ENCODE peak calls at places on chromosome 11, in ten cellular contexts. L is body of pancreas, B is kidney epithelial cell, M is WTC11, E is sigmoid colon, I is natural killer cell, R is fibroblast of pulmonary artery, N is cardiac fibroblast, H is omental fat pad, U is GM06990. D is an unnamed sample.
A peak's percentile ranks its signal among the peaks of the same experiment; 100 is the strongest.

GRCh38 chr11:2741006-2741376 is 41.2 kb upstream of the KCNQ1OT1 start:
- DNase-seq in B (no peak), E (peak; percentile 57), H (no peak), L (no peak), M (no peak), I (no peak), U (no peak), N (peak; percentile 15), R (no peak), D (no peak)

GRCh38 chr11:119617343-119617713 is 111.7 kb downstream of the NECTIN1 start:
- DNase-seq in L (no peak), B (no peak), E (no peak), H (no peak), N (no peak), U (no peak), M (no peak), R (no peak), I (no peak), D (no peak)

GRCh38 chr11:5968394-5968793 is at the start of gene OR56A5:
- DNase-seq in L (no peak), E (no peak), R (no peak), U (no peak), I (no peak), B (no peak), M (no peak), N (no peak), H (no peak), D (no peak)

GRCh38 chr11:93000511-93001476 is 31.3 kb downstream of the MTNR1B start:
- DNase-seq in N (peak; percentile 57), L (no peak), H (no peak), I (no peak), R (peak; percentile 72), E (no peak), U (no peak), B (peak; percentile 68), M (no peak), D (peak; percentile 56)

GRCh38 chr11:75056806-75057205 is 39.9 kb downstream of the OR2AT4 start:
- DNase-seq in M (no peak), I (no peak), R (no peak), B (no peak), H (no peak), U (no peak), E (no peak), N (no peak), L (no peak), D (no peak)

GRCh38 chr11:23497040-23497439 is 636.8 kb upstream of the CCDC179 start:
- DNase-seq in R (no peak), B (no peak), L (no peak), E (no peak), N (no peak), I (no peak), H (no peak), M (no peak), U (no peak), D (no peak)

GRCh38 chr11:2215561-2216399 is 44.2 kb upstream of the TH start:
- DNase-seq in E (peak; percentile 58), H (no peak), I (no peak), B (no peak), R (no peak), L (no peak), N (no peak), U (no peak), M (no peak), D (no peak)

GRCh38 chr11:70002433-70002832 is 75.7 kb upstream of the ANO1 start:
- DNase-seq in B (no peak), H (no peak), E (no peak), U (no peak), R (no peak), N (no peak), I (no peak), M (no peak), L (no peak), D (no peak)

GRCh38 chr11:12069053-12069676 is 41.2 kb upstream of the MICAL2 start:
- DNase-seq in U (no peak), L (no peak), H (no peak), B (no peak), N (no peak), M (no peak), I (no peak), E (peak; percentile 56), R (no peak), D (no peak)

GRCh38 chr11:124896821-124897391 is 759 bp downstream of the ROBO4 start:
- DNase-seq in M (no peak), H (no peak), I (no peak), U (no peak), R (no peak), L (no peak), E (peak; percentile 67), N (peak; percentile 54), B (no peak), D (no peak)

DNA sequence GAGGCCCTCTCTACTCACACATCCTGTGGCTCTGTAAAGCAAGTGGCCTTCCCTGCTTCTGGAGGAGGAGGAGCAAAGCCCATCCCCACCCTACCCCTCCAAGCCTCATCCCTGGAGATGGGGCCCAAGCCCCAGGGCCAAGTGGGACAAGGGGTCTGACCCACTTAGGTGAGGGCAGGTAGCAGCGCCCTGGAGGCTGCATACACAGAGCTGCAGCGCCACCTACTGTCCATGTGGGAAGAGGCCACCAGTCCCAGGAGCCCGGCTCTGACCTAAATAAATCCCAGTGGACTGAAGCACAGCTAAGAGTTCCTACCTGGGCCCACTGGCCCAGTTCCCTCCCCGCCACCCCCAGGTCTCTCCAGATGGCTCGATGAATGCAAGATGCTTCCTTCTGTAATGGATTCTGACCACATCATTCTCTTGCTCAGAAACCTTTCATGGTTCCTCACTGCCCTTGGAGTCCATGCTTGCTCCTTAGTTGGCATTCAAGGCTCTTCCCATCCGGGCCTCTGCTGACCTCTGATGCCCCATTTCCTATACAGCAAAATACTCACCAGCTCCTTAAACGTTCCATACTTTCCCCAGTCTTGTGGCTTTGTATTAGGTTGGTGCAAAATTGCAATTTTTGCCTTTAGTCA is 62.1 kb downstream of the THAP12 start:
- DNase-seq in L (peak; percentile 92), H (peak; percentile 79), M (peak; percentile 94), R (peak; percentile 74), N (peak; percentile 77), I (peak; percentile 75), U (peak; percentile 67), E (peak; percentile 89), B (peak; percentile 12), D (peak; percentile 5)
- TF ChIP-seq CTCF in L (peak; percentile 89), H (no peak), M (peak; percentile 93), R (peak; percentile 88), N (peak; percentile 90), I (peak; percentile 84), U (peak; percentile 95), E (peak; percentile 92), B (peak; percentile 90), D (peak; percentile 93)

GRCh38 chr11:68889948-68890446 is 13.6 kb downstream of the MRPL21 start:
- DNase-seq in E (peak; percentile 78), H (no peak), U (no peak), L (peak; percentile 42), B (no peak), I (no peak), M (peak; percentile 79), R (peak; percentile 42), N (peak; percentile 84), D (peak; percentile 74)
- TF ChIP-seq CTCF in E (peak; percentile 27), H (no peak), U (peak; percentile 31), L (no peak), B (peak; percentile 60), I (no peak), M (peak; percentile 34), R (peak; percentile 59), N (peak; percentile 76), D (peak; percentile 75)

GRCh38 chr11:130980463-130980862 is 64.2 kb upstream of the SNX19 start:
- DNase-seq in H (no peak), I (no peak), M (no peak), U (no peak), R (no peak), L (no peak), N (no peak), E (no peak), B (no peak), D (no peak)

GRCh38 chr11:130979386-130979972 is 63.2 kb upstream of the SNX19 start:
- DNase-seq in M (no peak), U (no peak), R (peak; percentile 61), B (no peak), E (no peak), N (peak; percentile 61), L (no peak), H (no peak), I (no peak), D (peak; percentile 17)
- TF ChIP-seq CTCF in M (peak; percentile 45), U (peak; percentile 43), R (peak; percentile 63), B (peak; percentile 58), E (no peak), N (peak; percentile 67), L (no peak), H (no peak), I (no peak), D (peak; percentile 60)

GRCh38 chr11:86214710-86215109 is 29.8 kb upstream of the EED start:
- DNase-seq in B (no peak), M (no peak), R (no peak), L (no peak), U (peak; percentile 68), N (no peak), E (no peak), H (no peak), I (no peak), D (no peak)
- TF ChIP-seq CTCF in B (no peak), M (no peak), R (peak; percentile 5), L (no peak), U (no peak), N (peak; percentile 26), E (no peak), H (no peak), I (no peak), D (peak; percentile 21)